ENCODE peak calls at places on chromosomes 3 and 15, in seven cellular contexts. S is AG04449, R is T-helper 2 cell, B is bronchial epithelial cell, K is NCI-H2029, H is activated T-cell treated with anti-CD3 and anti-CD28 coated beads for 48 hours, Q is EL. G is an unnamed sample.

GRCh38 chr3:85576091-85576690 is 617.4 kb downstream of the CADM2 start:
- DNase-seq in S (peak; percentile 3), R (no peak), B (peak; percentile 56), K (peak; percentile 14), H (peak; percentile 9), Q (peak; percentile 19), G (peak; percentile 50)

GRCh38 chr15:48494646-48495045 is 150.9 kb downstream of the FBN1 start:
- DNase-seq in S (no peak), R (no peak), B (no peak), K (no peak), H (no peak), Q (peak; percentile 29), G (no peak)

GRCh38 chr15:67520276-67520975 is 505 bp upstream of the C15orf61 start:
- DNase-seq in S (no peak), R (no peak), B (peak; percentile 38), K (no peak), H (no peak), Q (no peak), G (no peak)

GRCh38 chr3:112486811-112487505 is 12.3 kb downstream of the BTLA start:
- DNase-seq in S (no peak), R (no peak), B (no peak), K (no peak), H (no peak), Q (peak; percentile 32), G (no peak)

GRCh38 chr15:40272713-40273056 is 10.2 kb downstream of the ANKRD63 start:
- DNase-seq in S (no peak), R (no peak), B (no peak), K (no peak), H (no peak), Q (no peak), G (no peak)

GRCh38 chr15:69976366-69976994 is 121.2 kb downstream of the TLE3 start:
- DNase-seq in S (no peak), R (no peak), B (peak; percentile 28), K (no peak), H (peak; percentile 33), Q (peak; percentile 40), G (peak; percentile 7)

GRCh38 chr3:65614585-65614984 is 424.1 kb downstream of the MAGI1 start:
- DNase-seq in S (no peak), R (no peak), B (no peak), K (no peak), H (no peak), Q (no peak), G (no peak)

GRCh38 chr3:173823911-173824460 is 426.4 kb downstream of the NLGN1 start:
- DNase-seq in S (no peak), R (no peak), B (no peak), K (no peak), H (no peak), Q (peak; percentile 7), G (no peak)

GRCh38 chr15:47586653-47587224 is 130.6 kb upstream of the SEMA6D start:
- DNase-seq in S (no peak), R (no peak), B (no peak), K (peak; percentile 54), H (no peak), Q (no peak), G (no peak)

GRCh38 chr3:95717048-95717447 is 1097.3 kb upstream of the EPHA6 start:
- DNase-seq in S (no peak), R (no peak), B (no peak), K (no peak), H (no peak), Q (no peak), G (no peak)

GRCh38 chr15:76584868-76585572 is 248.4 kb downstream of the ISL2 start:
- DNase-seq in S (no peak), R (no peak), B (no peak), K (no peak), H (no peak), Q (no peak), G (no peak)

GRCh38 chr3:71723452-71724170 is 1.6 kb downstream of the EIF4E3 start:
- DNase-seq in S (no peak), R (peak; percentile 62), B (no peak), K (peak; percentile 63), H (no peak), Q (no peak), G (no peak)

GRCh38 chr3:10353160-10353559 is 32.2 kb upstream of the SEC13 start:
- DNase-seq in S (no peak), R (no peak), B (no peak), K (no peak), H (no peak), Q (no peak), G (no peak)

GRCh38 chr3:58404396-58404795 is 29.2 kb downstream of the PDHB start:
- DNase-seq in S (no peak), R (no peak), B (peak; percentile 81), K (no peak), H (no peak), Q (peak; percentile 68), G (peak; percentile 44)

GRCh38 chr3:195219351-195220045 is 51.5 kb downstream of the XXYLT1 start:
- DNase-seq in S (no peak), R (no peak), B (no peak), K (no peak), H (no peak), Q (no peak), G (no peak)

GRCh38 chr3:30292192-30292893 is 314.1 kb upstream of the TGFBR2 start:
- DNase-seq in S (no peak), R (no peak), B (peak; percentile 83), K (no peak), H (no peak), Q (no peak), G (no peak)

GRCh38 chr3:128950223-128950938 is 43.5 kb downstream of the CFAP92 start:
- DNase-seq in S (no peak), R (no peak), B (peak; percentile 22), K (no peak), H (no peak), Q (peak; percentile 40), G (no peak)

GRCh38 chr15:81338422-81339007 is 14.6 kb upstream of the STARD5 start:
- DNase-seq in S (peak; percentile 77), R (no peak), B (peak; percentile 15), K (no peak), H (no peak), Q (peak; percentile 93), G (peak; percentile 78)

GRCh38 chr15:63895194-63895593 is 61.4 kb upstream of the HERC1 start:
- DNase-seq in S (no peak), R (no peak), B (no peak), K (no peak), H (no peak), Q (no peak), G (no peak)

GRCh38 chr15:62253294-62253693 is 88.2 kb upstream of the C2CD4B start:
- DNase-seq in S (no peak), R (no peak), B (no peak), K (no peak), H (no peak), Q (no peak), G (no peak)

GRCh38 chr3:143977326-143978262 is 6.0 kb downstream of the DIPK2A start:
- DNase-seq in S (no peak), R (no peak), B (no peak), K (no peak), H (no peak), Q (no peak), G (no peak)

GRCh38 chr3:163218336-163218735 is 1721.7 kb downstream of the OTOL1 start:
- DNase-seq in S (no peak), R (no peak), B (no peak), K (no peak), H (no peak), Q (no peak), G (no peak)